ENCODE peak calls at places on chromosomes 11 and 22, in seven cellular contexts. H is GM23338, F is GM20000, Y is body of pancreas, Q is neural crest cell, I is mucosa of descending colon, X is heart right ventricle. W is an unnamed sample.

GRCh38 chr22:19807914-19808872 is 46.5 kb downstream of the GNB1L start:
- DNase-seq in H (no peak), F (no peak), Y (no peak), Q (no peak), I (no peak), X (no peak), W (no peak)

GRCh38 chr11:91653091-91653754 is 571.4 kb upstream of the FAT3 start:
- DNase-seq in H (no peak), F (no peak), Y (no peak), Q (no peak), I (no peak), X (no peak), W (no peak)

GRCh38 chr11:43631732-43632131 is 48.8 kb upstream of the HSD17B12 start:
- DNase-seq in H (peak), F (no peak), Y (no peak), Q (no peak), I (no peak), X (no peak), W (no peak)

GRCh38 chr11:34346551-34346950 is 11.3 kb downstream of the ABTB2 start:
- DNase-seq in H (no peak), F (no peak), Y (no peak), Q (no peak), I (no peak), X (no peak), W (no peak)

GRCh38 chr11:69999721-70000120 is 78.4 kb upstream of the ANO1 start:
- DNase-seq in H (peak), F (no peak), Y (no peak), Q (no peak), I (no peak), X (no peak), W (no peak)

GRCh38 chr11:119602745-119603373 is 126.1 kb downstream of the NECTIN1 start:
- DNase-seq in H (peak), F (no peak), Y (no peak), Q (no peak), I (no peak), X (no peak), W (no peak)

GRCh38 chr11:108160970-108161566 is 39.7 kb downstream of the ACAT1 start:
- DNase-seq in H (no peak), F (peak), Y (no peak), Q (no peak), I (no peak), X (no peak), W (no peak)

GRCh38 chr22:32340437-32340836 is 17.2 kb upstream of the RFPL3 start:
- DNase-seq in H (no peak), F (no peak), Y (no peak), Q (peak), I (no peak), X (no peak), W (no peak)

GRCh38 chr11:71444811-71445210 is 3.4 kb downstream of the DHCR7 start:
- DNase-seq in H (no peak), F (no peak), Y (peak), Q (no peak), I (no peak), X (no peak), W (no peak)

GRCh38 chr22:38415561-38416321 is 39.3 kb downstream of the KCNJ4 start:
- DNase-seq in H (peak), F (no peak), Y (no peak), Q (no peak), I (no peak), X (peak), W (no peak)

GRCh38 chr11:76318744-76319384 is 62.1 kb downstream of the THAP12 start:
- DNase-seq in H (peak), F (peak), Y (peak), Q (peak), I (peak), X (peak), W (peak)

GRCh38 chr11:1837171-1838076 is 1.4 kb upstream of the TNNI2 start:
- DNase-seq in H (peak), F (peak), Y (peak), Q (peak), I (peak), X (peak), W (peak)

GRCh38 chr22:17754233-17754925 is 19.9 kb downstream of the BID start:
- DNase-seq in H (peak), F (no peak), Y (no peak), Q (no peak), I (no peak), X (no peak), W (no peak)

GRCh38 chr22:50293441-50294318 is 13.8 kb downstream of the PLXNB2 start:
- DNase-seq in H (peak), F (no peak), Y (peak), Q (no peak), I (peak), X (peak), W (no peak)

GRCh38 chr11:124070906-124071621 is 29.9 kb upstream of the OR10G7 start:
- DNase-seq in H (peak), F (peak), Y (peak), Q (peak), I (no peak), X (peak), W (peak)

GRCh38 chr11:43825217-43825816 is 55.3 kb upstream of the ALKBH3 start:
- DNase-seq in H (peak), F (no peak), Y (peak), Q (no peak), I (peak), X (no peak), W (no peak)

GRCh38 chr22:28942801-28943500 is 59.6 kb downstream of the ZNRF3 start:
- DNase-seq in H (no peak), F (no peak), Y (no peak), Q (peak), I (no peak), X (no peak), W (no peak)

GRCh38 chr22:37769056-37769455 is 38.7 kb upstream of the GCAT start:
- DNase-seq in H (no peak), F (no peak), Y (no peak), Q (no peak), I (no peak), X (no peak), W (no peak)

GRCh38 chr11:71203681-71204080 is 48.7 kb downstream of the SHANK2 start:
- DNase-seq in H (no peak), F (no peak), Y (no peak), Q (no peak), I (no peak), X (no peak), W (no peak)

GRCh38 chr11:102254047-102254446 is 63.2 kb upstream of the BIRC3 start:
- DNase-seq in H (peak), F (peak), Y (no peak), Q (no peak), I (no peak), X (no peak), W (no peak)
- TF ChIP-seq CTCF in H (peak), F (peak), Y (no peak), Q (peak), I (no peak), X (no peak), W (no peak)

DNA sequence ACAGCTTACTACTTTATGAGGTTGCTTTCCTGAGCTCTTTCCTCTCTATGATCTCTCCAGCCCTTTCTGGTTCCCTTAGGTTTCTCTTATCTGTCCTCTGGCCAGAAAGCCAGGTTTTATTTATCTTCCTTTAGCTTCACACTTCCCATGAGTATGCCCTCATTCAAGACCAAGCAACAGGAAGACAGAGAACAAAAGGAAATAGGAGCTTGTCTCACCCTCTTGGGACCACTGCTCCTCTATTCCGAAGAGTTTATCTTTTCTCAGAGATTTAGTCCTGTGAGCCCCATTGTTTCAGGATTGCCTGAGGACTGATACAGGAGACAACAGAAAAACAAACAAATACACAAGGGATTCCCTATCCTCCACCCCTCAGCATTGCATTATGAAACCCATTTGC is 62.4 kb upstream of the CCDC179 start:
- DNase-seq in H (no peak), F (no peak), Y (no peak), Q (no peak), I (no peak), X (no peak), W (no peak)
- TF ChIP-seq CTCF in H (no peak), F (no peak), Y (no peak), Q (no peak), I (no peak), X (no peak), W (no peak)

GRCh38 chr11:77474509-77475070 is 696 bp upstream of the PAK1 start:
- DNase-seq in H (no peak), F (no peak), Y (peak), Q (no peak), I (no peak), X (no peak), W (no peak)

GRCh38 chr11:77473001-77473800 is 693 bp downstream of the PAK1 start:
- DNase-seq in H (peak), F (peak), Y (peak), Q (peak), I (peak), X (peak), W (peak)

GRCh38 chr11:77475206-77475605 is 1.3 kb upstream of the PAK1 start:
- DNase-seq in H (no peak), F (no peak), Y (no peak), Q (no peak), I (no peak), X (no peak), W (no peak)

GRCh38 chr11:77471520-77472234 is 2.2 kb downstream of the PAK1 start:
- DNase-seq in H (peak), F (peak), Y (peak), Q (peak), I (peak), X (no peak), W (peak)

GRCh38 chr11:77473801-77474508 is at the start of gene PAK1:
- DNase-seq in H (peak), F (peak), Y (peak), Q (peak), I (peak), X (peak), W (peak)
- TF ChIP-seq CTCF in H (no peak), F (no peak), Y (no peak), Q (peak), I (no peak), X (peak), W (no peak)

DNA sequence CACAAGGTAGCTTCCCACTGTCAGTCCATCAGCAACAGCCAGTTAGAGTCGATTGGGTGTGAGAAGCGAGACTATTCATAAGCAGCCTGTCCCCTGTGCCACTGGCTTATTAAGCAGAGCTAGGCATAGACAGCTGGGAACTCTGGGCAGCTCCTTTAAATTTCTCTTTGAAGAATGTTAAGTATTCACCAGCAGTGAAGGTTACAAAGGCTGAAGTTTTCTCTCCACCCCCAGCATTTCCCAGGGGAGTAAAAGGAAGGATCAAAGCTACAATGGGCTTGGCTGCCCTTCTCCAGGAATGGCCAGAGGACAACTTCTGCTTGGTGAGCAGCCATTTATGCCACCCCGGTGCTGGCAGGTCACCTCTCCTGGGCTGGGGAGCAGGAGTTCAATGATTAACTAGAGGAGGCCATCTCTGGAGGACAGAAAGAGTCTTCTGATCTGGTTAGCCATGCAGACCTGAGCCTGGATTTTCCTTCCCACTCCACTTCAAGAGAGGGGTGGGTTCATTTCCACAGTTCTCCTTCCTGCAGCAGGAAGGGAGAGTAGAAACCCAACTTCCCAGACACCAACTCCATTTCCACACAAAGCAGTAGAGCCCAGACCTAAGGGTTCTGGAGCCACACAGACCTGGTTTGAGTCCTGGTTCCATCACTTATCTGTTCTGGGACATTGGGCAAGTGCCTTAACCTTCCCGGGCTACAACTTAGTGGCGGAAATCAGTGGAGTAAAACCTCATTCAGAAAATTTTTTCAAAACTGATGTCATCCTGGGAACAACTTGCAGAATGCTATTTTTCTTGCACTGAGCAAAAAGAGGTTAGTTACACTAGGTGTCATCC is 22.6 kb downstream of the POU2AF3 start:
- DNase-seq in H (peak), F (no peak), Y (peak), Q (no peak), I (no peak), X (no peak), W (no peak)
- TF ChIP-seq CTCF in H (no peak), F (no peak), Y (no peak), Q (no peak), I (no peak), X (no peak), W (no peak)

GRCh38 chr11:128532571-128533091 is 54.7 kb downstream of the ETS1 start:
- DNase-seq in H (peak), F (no peak), Y (no peak), Q (peak), I (no peak), X (no peak), W (no peak)

GRCh38 chr11:128530119-128531091 is 57.0 kb downstream of the ETS1 start:
- DNase-seq in H (no peak), F (no peak), Y (peak), Q (no peak), I (no peak), X (no peak), W (no peak)

GRCh38 chr11:128531588-128531987 is 55.8 kb downstream of the ETS1 start:
- DNase-seq in H (no peak), F (no peak), Y (no peak), Q (no peak), I (no peak), X (no peak), W (no peak)

GRCh38 chr11:128533473-128533872 is 53.9 kb downstream of the ETS1 start:
- DNase-seq in H (no peak), F (no peak), Y (no peak), Q (no peak), I (no peak), X (no peak), W (no peak)

DNA sequence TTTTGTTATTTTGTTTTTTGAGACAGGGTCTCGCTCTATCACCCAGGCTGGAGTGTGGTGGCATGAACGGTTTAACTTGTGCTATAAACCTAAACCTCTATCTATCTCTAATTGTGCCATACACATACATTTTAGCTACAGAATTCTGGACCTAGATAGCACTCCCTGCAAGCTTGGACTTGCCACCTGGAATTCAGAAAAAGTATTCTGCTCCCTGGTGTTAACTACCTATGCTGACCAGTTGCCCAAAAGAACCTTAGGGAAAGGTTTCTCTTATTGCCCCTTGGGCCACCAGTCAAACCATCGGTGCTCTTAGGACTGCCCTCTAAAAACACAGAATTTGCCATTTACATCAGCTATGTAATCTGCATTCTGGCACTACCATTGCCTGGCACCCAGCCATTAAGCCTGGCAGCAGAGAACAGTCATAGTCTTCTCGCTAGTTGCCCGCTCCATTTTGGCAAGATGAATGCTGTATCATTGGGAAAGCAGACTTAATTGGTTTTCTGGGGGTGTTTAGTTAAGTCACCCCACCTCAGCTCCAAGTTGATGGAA is 55.3 kb downstream of the ETS1 start:
- DNase-seq in H (no peak), F (no peak), Y (peak), Q (no peak), I (no peak), X (no peak), W (no peak)
- TF ChIP-seq CTCF in H (no peak), F (no peak), Y (no peak), Q (no peak), I (no peak), X (no peak), W (no peak)

GRCh38 chr11:12118940-12119339 is 8.6 kb downstream of the MICAL2 start:
- DNase-seq in H (peak), F (no peak), Y (no peak), Q (no peak), I (no peak), X (no peak), W (no peak)
- TF ChIP-seq CTCF in H (no peak), F (no peak), Y (no peak), Q (no peak), I (no peak), X (no peak), W (no peak)

GRCh38 chr11:79055866-79056632 is 384.8 kb downstream of the TENM4 start:
- DNase-seq in H (peak), F (no peak), Y (no peak), Q (no peak), I (no peak), X (no peak), W (no peak)
- TF ChIP-seq CTCF in H (peak), F (no peak), Y (no peak), Q (no peak), I (no peak), X (no peak), W (no peak)

GRCh38 chr11:73838443-73839122 is 38.1 kb downstream of the COA4 start:
- DNase-seq in H (peak), F (no peak), Y (no peak), Q (no peak), I (no peak), X (no peak), W (no peak)
- TF ChIP-seq CTCF in H (no peak), F (no peak), Y (no peak), Q (no peak), I (no peak), X (no peak), W (no peak)

DNA sequence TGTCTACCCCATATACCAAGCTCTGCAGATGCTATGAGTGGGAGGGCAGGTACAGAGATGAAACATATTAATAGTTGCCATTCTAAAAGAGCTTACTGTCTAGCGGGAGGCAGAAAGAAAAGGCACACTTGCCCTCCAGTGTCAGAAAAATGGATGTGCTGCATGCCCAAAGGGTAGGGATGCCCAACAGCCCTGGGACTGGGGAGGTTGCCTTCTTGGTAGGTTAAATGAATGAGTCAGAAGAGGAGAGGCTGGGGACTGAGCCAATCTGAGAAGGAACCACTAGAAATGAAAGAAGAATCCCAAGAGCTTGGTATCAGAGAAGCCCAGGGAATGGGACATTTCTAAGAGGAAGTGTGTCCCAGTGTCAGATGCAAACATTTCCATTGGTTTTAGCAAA is 1.2 kb downstream of the BIRC3 start:
- DNase-seq in H (no peak), F (no peak), Y (no peak), Q (no peak), I (no peak), X (no peak), W (no peak)
- TF ChIP-seq CTCF in H (no peak), F (no peak), Y (no peak), Q (no peak), I (no peak), X (no peak), W (no peak)

GRCh38 chr11:57001674-57002401 is 13.1 kb downstream of the OR5AK2 start:
- DNase-seq in H (peak), F (no peak), Y (no peak), Q (no peak), I (no peak), X (no peak), W (no peak)
- TF ChIP-seq CTCF in H (peak), F (no peak), Y (no peak), Q (peak), I (no peak), X (no peak), W (peak)